ENCODE peak calls at places on chromosomes 16 and 17, in seven cellular contexts. O is heart right ventricle, X is A673, P is upper lobe of left lung, M is fibroblast of lung, K is body of pancreas, G is mammary epithelial cell. Z is an unnamed sample. For H3K4me1, the result is how much of the 10 kb centered on the place peaks cover.

GRCh38 chr16:30535777-30536190 is 1.1 kb upstream of the ZNF747 start:
- DNase-seq in P (peak), O (peak), G (peak), X (peak), M (peak), K (peak), Z (no peak)

GRCh38 chr16:27243725-27244362 is 24.7 kb downstream of the NSMCE1 start:
- DNase-seq in P (no peak), K (no peak), G (no peak), X (no peak), O (no peak), M (no peak), Z (no peak)

GRCh38 chr16:15644306-15644961 is 1.5 kb upstream of the MARF1 start:
- DNase-seq in P (no peak), G (peak), M (no peak), O (no peak), X (peak), K (no peak), Z (peak)

GRCh38 chr16:58032710-58033293 is 7.2 kb downstream of the MMP15 start:
- DNase-seq in P (peak), O (peak), K (peak), G (no peak), M (no peak), X (no peak), Z (no peak)

GRCh38 chr17:82689077-82689476 is 9.4 kb downstream of the RAB40B start:
- DNase-seq in M (no peak), G (no peak), K (no peak), O (no peak), X (no peak), P (peak), Z (no peak)

GRCh38 chr16:50967827-50968612 is 183.1 kb downstream of the SALL1 start:
- DNase-seq in K (no peak), P (no peak), X (no peak), M (no peak), O (no peak), G (no peak), Z (no peak)

GRCh38 chr17:81480140-81480917 is 32.3 kb downstream of the ACTG1 start:
- DNase-seq in G (no peak), P (no peak), X (peak), K (peak), M (peak), O (no peak), Z (peak)

GRCh38 chr16:87587636-87588035 is 14.7 kb upstream of the JPH3 start:
- DNase-seq in O (no peak), P (no peak), M (no peak), K (no peak), X (no peak), G (no peak), Z (no peak)

GRCh38 chr17:11885051-11885450 is 112.2 kb downstream of the ZNF18 start:
- DNase-seq in P (no peak), M (no peak), O (no peak), G (no peak), X (no peak), K (no peak), Z (no peak)

GRCh38 chr17:43399839-43400328 is 1.1 kb downstream of the ARL4D start:
- DNase-seq in X (no peak), P (peak), K (no peak), M (no peak), G (no peak), O (no peak), Z (no peak)

GRCh38 chr16:85979605-85980004 is 80.6 kb downstream of the IRF8 start:
- DNase-seq in M (no peak), O (no peak), X (no peak), P (no peak), G (no peak), K (no peak), Z (no peak)

GRCh38 chr16:74942977-74943918 is 41.7 kb downstream of the WDR59 start:
- DNase-seq in X (no peak), P (no peak), G (no peak), O (peak), M (no peak), K (no peak), Z (no peak)

GRCh38 chr16:49928176-49928892 is 72.4 kb upstream of the ZNF423 start:
- DNase-seq in X (no peak), O (no peak), G (no peak), P (no peak), K (no peak), M (no peak), Z (no peak)

GRCh38 chr16:7137560-7138330 is 194.9 kb upstream of the RBFOX1 start:
- DNase-seq in G (peak), P (no peak), K (no peak), X (no peak), M (no peak), O (no peak), Z (peak)

GRCh38 chr16:80824623-80825364 is 20.4 kb upstream of the CDYL2 start:
- DNase-seq in P (no peak), G (peak), M (peak), O (no peak), X (peak), K (peak), Z (peak)

GRCh38 chr17:52027620-52028019 is 130.9 kb downstream of the CA10 start:
- DNase-seq in X (no peak), P (no peak), M (no peak), O (no peak), G (peak), K (no peak), Z (peak)

GRCh38 chr17:82789051-82789592 is 37.3 kb downstream of the TBCD start:
- DNase-seq in G (no peak), X (no peak), P (peak), M (no peak), O (no peak), K (no peak), Z (no peak)

GRCh38 chr17:15896277-15896676 is 48.7 kb upstream of the ADORA2B start:
- DNase-seq in P (no peak), X (no peak), K (no peak), M (no peak), O (no peak), G (no peak), Z (no peak)

GRCh38 chr17:15896834-15897233 is 48.1 kb upstream of the ADORA2B start:
- DNase-seq in G (no peak), X (no peak), O (no peak), P (no peak), K (no peak), M (no peak), Z (no peak)

GRCh38 chr17:15894258-15894657 is 50.7 kb upstream of the ADORA2B start:
- DNase-seq in G (no peak), X (no peak), O (no peak), K (no peak), P (no peak), M (no peak), Z (no peak)

GRCh38 chr17:15893333-15894024 is 51.5 kb upstream of the ADORA2B start:
- DNase-seq in P (no peak), O (no peak), G (no peak), X (peak), K (no peak), M (peak), Z (no peak)

DNA sequence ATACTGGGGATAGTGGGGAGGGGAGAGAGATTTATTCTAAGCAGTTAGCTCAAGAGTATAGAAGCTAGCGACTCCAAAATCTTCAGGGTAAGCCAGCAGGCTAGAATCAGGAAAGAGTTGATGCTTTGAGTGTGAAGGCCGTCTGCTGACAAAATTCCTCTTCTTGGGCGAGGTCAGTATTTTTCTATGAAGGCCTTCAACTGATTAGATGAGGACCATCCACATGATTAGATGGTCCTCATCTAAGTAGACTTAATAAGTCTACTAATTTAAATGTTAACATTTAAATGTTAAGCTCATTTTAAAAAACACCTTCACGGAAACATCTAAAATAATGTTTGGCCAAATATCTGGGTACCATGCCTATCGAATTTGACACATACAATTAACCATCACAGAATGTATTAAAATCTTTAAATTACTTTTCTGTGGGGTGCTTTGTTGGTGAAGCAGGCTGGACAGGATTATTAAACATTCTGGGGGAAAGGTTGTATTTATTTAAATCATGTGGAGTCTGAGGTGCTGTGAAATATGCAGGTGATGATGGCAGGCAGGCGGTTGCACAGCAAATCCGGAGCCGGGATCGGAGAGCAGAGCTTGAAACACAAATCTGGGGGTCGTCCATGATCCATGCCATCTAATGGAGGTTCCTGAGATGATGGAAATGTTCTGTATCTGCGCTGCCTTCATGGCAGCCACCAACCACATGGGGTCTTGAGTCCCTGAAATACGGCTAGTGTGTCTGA is 49.8 kb upstream of the ADORA2B start:
- DNase-seq in O (no peak), K (peak), G (no peak), X (no peak), P (no peak), M (no peak), Z (no peak)
- H3K27ac ChIP-seq in O (no peak), K (peak), G (no peak), X (no peak), P (no peak), M (no peak), Z (no peak)

DNA sequence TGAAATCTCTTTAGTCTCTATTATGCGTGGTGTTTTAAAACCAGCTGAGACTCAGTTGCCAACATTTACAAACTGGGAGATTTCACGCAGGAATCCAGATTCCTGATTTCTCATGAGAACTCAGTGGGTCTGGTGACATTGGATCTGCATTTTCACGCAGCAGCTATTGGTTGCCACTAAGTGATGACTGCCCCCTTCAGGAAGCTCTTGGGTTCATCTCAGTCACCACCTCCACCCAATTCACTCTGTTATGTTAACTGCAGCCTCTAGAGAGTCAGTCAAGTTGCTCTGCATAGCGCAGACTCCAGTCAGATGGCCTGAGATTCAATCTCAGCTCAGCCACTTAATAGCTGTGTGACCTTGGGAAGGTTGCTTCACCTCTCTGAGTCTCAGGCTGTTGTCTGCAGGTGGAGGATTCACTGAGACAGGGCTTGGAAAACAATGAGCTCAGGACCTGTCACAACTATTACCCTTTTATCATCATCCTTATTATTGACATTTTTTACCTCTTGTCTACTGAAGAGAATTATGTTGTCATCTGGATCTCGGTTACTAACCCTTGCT is 6.4 kb downstream of the SHISA9 start:
- DNase-seq in M (no peak), P (no peak), O (no peak), X (no peak), G (no peak), K (no peak), Z (no peak)
- TF ChIP-seq CTCF in M (no peak), P (no peak), O (no peak), X (peak), G (peak), K (no peak), Z (no peak)

DNA sequence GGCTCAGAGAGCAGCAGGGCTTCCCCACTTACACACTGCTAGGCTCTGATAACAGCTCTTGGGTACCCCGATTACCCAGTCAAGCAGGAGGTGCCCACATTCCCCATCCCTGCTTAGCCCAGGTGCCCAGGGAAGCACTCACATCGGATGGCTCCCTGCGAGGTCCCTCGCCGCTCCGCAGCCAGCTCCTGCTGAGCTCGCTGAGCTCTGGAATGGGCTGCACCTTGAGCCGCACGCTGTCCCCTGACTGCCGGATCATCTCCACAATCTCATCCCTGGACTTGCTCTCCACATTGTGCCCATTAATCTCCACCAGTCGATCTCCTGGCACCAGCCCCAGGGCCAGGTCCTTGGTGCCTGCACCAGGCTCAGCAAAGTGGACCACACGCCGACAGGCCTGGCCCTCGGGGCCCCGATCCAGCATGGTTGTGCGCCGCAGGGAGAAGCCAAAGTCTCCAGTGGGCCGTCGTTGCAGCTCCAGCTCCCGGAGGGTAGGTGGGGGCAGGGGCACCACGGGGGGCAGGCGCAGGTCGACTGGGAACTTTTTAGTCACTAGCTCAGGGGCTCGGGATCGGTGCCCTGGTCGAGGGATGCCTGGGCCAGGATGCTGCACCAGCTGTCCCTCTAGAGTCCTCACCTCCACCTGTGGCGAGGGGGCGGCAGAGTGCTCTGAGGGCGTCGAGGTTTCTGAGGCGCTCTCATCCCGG is 14.2 kb downstream of the MYO18A start:
- DNase-seq in X (no peak), M (no peak), O (no peak), P (peak), G (no peak), K (no peak), Z (no peak)
- H3K4me1 ChIP-seq in X (under half), M (under half), O (under half), P (under half), G (under half), K (under half), Z (under half)

GRCh38 chr17:27585792-27586191 is 45.2 kb upstream of the LGALS9 start:
- DNase-seq in G (no peak), O (no peak), K (no peak), X (no peak), M (no peak), P (no peak), Z (no peak)
- H3K27ac ChIP-seq in G (no peak), O (no peak), K (no peak), X (no peak), M (no peak), P (no peak), Z (no peak)

GRCh38 chr16:54425681-54426549 is 139.3 kb upstream of the IRX3 start:
- DNase-seq in O (no peak), P (no peak), X (no peak), K (peak), M (no peak), G (peak), Z (no peak)
- TF ChIP-seq CTCF in O (no peak), P (no peak), X (no peak), K (no peak), M (no peak), G (no peak), Z (no peak)

GRCh38 chr16:69306031-69306430 is 5.1 kb upstream of the VPS4A start:
- DNase-seq in O (no peak), G (no peak), M (no peak), X (no peak), K (no peak), P (no peak), Z (no peak)
- H3K4me1 ChIP-seq in O (under half), G (under half), M (under half), X (under half), K (under half), P (under half), Z (under half)

Z was measured in foreskin keratinocyte.